ENCODE peak calls at places on chromosomes 6 and 20, in nine cellular contexts. K, J, G, X, S, B, O, R and M are unnamed samples.

GRCh38 chr6:53240139-53240538 is 91.5 kb upstream of the GCM1 start:
- DNase-seq in K (no peak), J (no peak), S (no peak), X (no peak), R (no peak), B (no peak), O (no peak), G (no peak), M (no peak)

GRCh38 chr20:38091447-38092216 is 58.1 kb downstream of the RPRD1B start:
- DNase-seq in B (no peak), R (no peak), S (no peak), J (no peak), X (no peak), G (no peak), K (no peak), O (no peak), M (no peak)

GRCh38 chr6:69835414-69836179 is 30.8 kb upstream of the COL19A1 start:
- DNase-seq in B (peak; percentile 30), X (no peak), K (peak; percentile 18), R (peak; percentile 29), J (peak; percentile 46), G (peak; percentile 14), O (no peak), S (no peak), M (peak; percentile 11)

GRCh38 chr20:58308680-58309527 is 611 bp upstream of the RAB22A start:
- DNase-seq in R (peak; percentile 89), X (no peak), S (peak; percentile 67), B (peak; percentile 20), K (no peak), G (no peak), J (peak; percentile 82), O (peak; percentile 71), M (no peak)

GRCh38 chr6:16134430-16134829 is 5.5 kb downstream of the MYLIP start:
- DNase-seq in B (no peak), K (no peak), G (no peak), R (no peak), O (no peak), X (no peak), J (no peak), S (no peak), M (no peak)

GRCh38 chr6:12196326-12196936 is 93.7 kb upstream of the EDN1 start:
- DNase-seq in O (no peak), G (no peak), X (no peak), J (no peak), K (peak; percentile 14), B (no peak), R (no peak), S (no peak), M (peak; percentile 54)

GRCh38 chr6:168615837-168616236 is 174.9 kb downstream of the SMOC2 start:
- DNase-seq in O (no peak), K (no peak), B (no peak), S (no peak), G (no peak), J (no peak), X (no peak), R (no peak), M (no peak)

GRCh38 chr6:70673601-70674000 is 5.9 kb downstream of the SMAP1 start:
- DNase-seq in J (no peak), X (no peak), B (no peak), R (no peak), G (no peak), O (no peak), K (peak; percentile 17), S (no peak), M (no peak)

GRCh38 chr6:150627601-150628012 is 27.9 kb downstream of the PLEKHG1 start:
- DNase-seq in S (no peak), G (no peak), B (no peak), K (peak; percentile 67), X (no peak), O (no peak), R (no peak), J (no peak), M (no peak)

GRCh38 chr20:46594725-46595124 is 44.3 kb upstream of the OCSTAMP start:
- DNase-seq in O (no peak), J (no peak), G (no peak), R (no peak), K (no peak), B (no peak), X (no peak), S (no peak), M (no peak)

GRCh38 chr20:9177278-9177677 is 108.4 kb downstream of the PLCB4 start:
- DNase-seq in S (no peak), B (no peak), R (no peak), K (no peak), J (no peak), X (no peak), O (no peak), G (no peak), M (no peak)

GRCh38 chr6:112187736-112188135 is 66.6 kb downstream of the LAMA4 start:
- DNase-seq in J (no peak), X (no peak), S (no peak), B (no peak), K (no peak), O (no peak), R (no peak), G (no peak), M (no peak)

GRCh38 chr6:4814212-4814611 is 38.0 kb downstream of the CDYL start:
- DNase-seq in J (no peak), X (no peak), G (no peak), K (no peak), O (no peak), R (no peak), S (no peak), B (no peak), M (no peak)

GRCh38 chr6:134896881-134897280 is 53.0 kb downstream of the ALDH8A1 start:
- DNase-seq in X (no peak), G (no peak), K (no peak), R (no peak), J (no peak), B (no peak), O (no peak), S (no peak), M (no peak)

GRCh38 chr6:84581494-84582259 is 182.7 kb downstream of the TBX18 start:
- DNase-seq in S (no peak), B (peak; percentile 27), J (no peak), X (no peak), R (no peak), G (no peak), K (peak; percentile 52), O (no peak), M (peak; percentile 41)

GRCh38 chr20:59564171-59564570 is 40.2 kb upstream of the PHACTR3 start:
- DNase-seq in K (no peak), S (no peak), R (no peak), J (peak; percentile 4), O (peak; percentile 22), B (no peak), X (no peak), G (no peak), M (no peak)

GRCh38 chr6:7587631-7588100 is 2.3 kb upstream of the SNRNP48 start:
- DNase-seq in J (no peak), O (no peak), R (no peak), K (no peak), S (no peak), G (peak; percentile 54), X (no peak), B (no peak), M (peak; percentile 47)

GRCh38 chr20:25540273-25540672 is 45.1 kb downstream of the NINL start:
- DNase-seq in X (no peak), B (no peak), S (no peak), K (no peak), O (no peak), J (no peak), G (no peak), R (peak; percentile 66), M (peak; percentile 21)